ENCODE peak calls at places on chromosomes 3 and 15, in four cellular contexts. N is dorsolateral prefrontal cortex, Y is AG04450, K is astrocyte of the spinal cord. T is an unnamed sample.

GRCh38 chr3:98986073-98986472 is 84.6 kb upstream of the DCBLD2 start:
- DNase-seq in K (peak; percentile 87), Y (peak; percentile 91), N (no peak), T (peak; percentile 90)

GRCh38 chr3:72595927-72596610 is 252.2 kb downstream of the SHQ1 start:
- DNase-seq in N (no peak), K (no peak), Y (no peak), T (no peak)

GRCh38 chr3:134765468-134765867 is 29.6 kb upstream of the EPHB1 start:
- DNase-seq in N (no peak), K (no peak), Y (no peak), T (no peak)

GRCh38 chr15:27123808-27124207 is 152.8 kb downstream of the GABRG3 start:
- DNase-seq in N (no peak), Y (no peak), K (no peak), T (no peak)

GRCh38 chr15:31278544-31279220 is 48.0 kb upstream of the KLF13 start:
- DNase-seq in Y (no peak), N (no peak), K (no peak), T (no peak)

GRCh38 chr3:108430540-108430939 is 79.9 kb downstream of the MYH15 start:
- DNase-seq in K (peak; percentile 39), Y (no peak), N (no peak), T (no peak)

GRCh38 chr15:41207687-41208448 is 22.7 kb downstream of the EXD1 start:
- DNase-seq in K (peak; percentile 11), Y (peak; percentile 37), N (no peak), T (no peak)

GRCh38 chr3:194447161-194447560 is 39.6 kb downstream of the ATP13A3 start:
- DNase-seq in Y (no peak), N (no peak), K (no peak), T (no peak)

GRCh38 chr3:138114431-138114918 is 933 bp downstream of the DZIP1L start:
- DNase-seq in K (peak; percentile 39), N (no peak), Y (no peak), T (no peak)

GRCh38 chr3:10366681-10367101 is 45.8 kb upstream of the SEC13 start:
- DNase-seq in N (peak; percentile 45), K (peak; percentile 100), Y (peak; percentile 97), T (peak; percentile 86)

GRCh38 chr3:38003371-38003816 is 12.8 kb downstream of the VILL start:
- DNase-seq in K (peak; percentile 47), N (peak; percentile 85), Y (no peak), T (no peak)

DNA sequence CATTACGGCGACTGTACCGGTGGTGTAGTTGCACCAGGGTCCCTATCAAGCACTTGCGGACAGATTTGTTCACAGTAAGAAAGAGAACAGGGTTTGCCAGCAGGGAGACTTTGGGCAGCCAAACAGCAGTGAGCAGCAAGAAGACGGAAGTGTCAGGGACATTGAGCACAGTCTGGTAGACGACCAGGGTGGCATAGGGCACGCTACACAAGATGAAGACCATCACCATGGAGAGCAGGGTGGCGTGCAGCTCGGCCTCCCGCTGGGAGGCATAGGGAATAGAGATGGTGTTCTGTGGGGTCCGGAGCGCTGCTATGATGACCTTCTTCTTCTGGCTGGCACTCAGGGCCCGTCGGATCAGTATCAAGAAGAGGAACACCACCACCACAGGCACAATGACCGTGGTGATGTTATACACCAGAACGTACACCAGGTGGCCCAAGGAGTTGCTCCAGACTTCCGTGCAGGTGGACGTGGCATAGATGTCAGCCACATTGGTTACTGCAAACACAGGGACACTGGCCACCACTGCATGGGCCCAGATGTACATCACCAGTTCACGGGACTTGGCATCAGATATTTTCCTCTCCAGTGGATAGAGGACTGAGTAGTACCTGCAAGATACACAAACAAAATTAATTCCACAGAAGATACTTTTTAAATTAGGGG is 19.1 kb upstream of the FSIP1 start:
- DNase-seq in N (no peak), K (no peak), Y (no peak), T (no peak)
- TF ChIP-seq CTCF in N (peak; percentile 12), K (peak; percentile 42), Y (peak; percentile 31), T (peak; percentile 47)

DNA sequence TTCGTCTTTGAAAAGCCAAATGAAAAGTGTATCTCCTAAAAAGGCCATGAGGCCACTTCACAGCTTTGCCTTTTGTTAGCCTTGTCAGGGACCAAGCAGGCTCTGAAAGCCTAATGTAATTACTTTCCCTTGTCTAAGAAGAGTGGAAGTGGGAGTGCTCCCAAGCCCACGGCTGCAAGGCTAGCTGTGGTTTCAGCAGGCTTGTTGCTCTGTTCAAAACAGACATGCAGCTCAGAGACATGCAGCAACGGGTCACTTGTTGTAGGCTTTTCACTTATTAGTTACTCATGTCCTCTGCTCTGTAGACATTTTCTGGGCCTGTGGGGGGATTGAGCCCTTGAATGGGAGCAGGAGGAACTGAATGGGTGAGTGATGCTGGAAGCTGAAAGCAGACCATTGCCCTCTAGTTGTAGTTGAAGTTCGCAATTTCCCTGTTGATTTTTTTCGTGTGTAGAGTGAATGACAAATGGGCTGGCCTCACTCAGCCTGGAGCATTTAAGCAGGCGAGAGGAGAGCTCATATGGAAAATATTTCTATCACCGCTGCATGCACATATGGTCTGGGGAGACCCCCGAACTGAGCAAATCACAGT is 261.9 kb upstream of the NR2E3 start:
- DNase-seq in Y (no peak), N (no peak), K (no peak), T (no peak)
- H3K4me3 ChIP-seq in Y (no peak overlapping the region), N (peak overlapping the region; percentile 24), K (no peak overlapping the region), T (no peak overlapping the region)

GRCh38 chr3:52907497-52907896 is 10.1 kb upstream of the STIMATE start:
- DNase-seq in N (no peak), Y (no peak), K (no peak), T (no peak)
- TF ChIP-seq CTCF in N (no peak), Y (peak; percentile 22), K (no peak), T (no peak)

DNA sequence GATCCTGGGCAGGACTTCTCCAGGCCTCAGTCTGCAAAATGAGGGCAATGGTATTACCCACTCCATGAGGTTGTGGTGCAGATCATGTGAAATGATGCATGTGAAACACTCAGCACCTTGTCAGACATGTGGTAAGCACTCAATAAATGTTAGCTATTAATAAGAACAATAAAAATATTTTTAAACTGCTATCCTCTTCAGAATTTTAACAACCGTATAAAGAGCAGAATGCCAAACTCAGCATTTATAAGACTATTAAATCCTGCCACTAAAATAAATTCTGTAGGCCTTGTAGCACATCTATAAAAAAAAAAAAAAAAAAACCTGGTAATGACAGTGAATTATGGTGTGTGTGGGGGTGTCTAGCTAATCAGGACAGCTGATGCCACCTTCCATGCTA is 213.9 kb upstream of the UMPS start:
- DNase-seq in K (no peak), N (no peak), Y (no peak), T (no peak)
- H3K4me3 ChIP-seq in K (no peak overlapping the region), N (no peak overlapping the region), Y (no peak overlapping the region), T (no peak overlapping the region)

DNA sequence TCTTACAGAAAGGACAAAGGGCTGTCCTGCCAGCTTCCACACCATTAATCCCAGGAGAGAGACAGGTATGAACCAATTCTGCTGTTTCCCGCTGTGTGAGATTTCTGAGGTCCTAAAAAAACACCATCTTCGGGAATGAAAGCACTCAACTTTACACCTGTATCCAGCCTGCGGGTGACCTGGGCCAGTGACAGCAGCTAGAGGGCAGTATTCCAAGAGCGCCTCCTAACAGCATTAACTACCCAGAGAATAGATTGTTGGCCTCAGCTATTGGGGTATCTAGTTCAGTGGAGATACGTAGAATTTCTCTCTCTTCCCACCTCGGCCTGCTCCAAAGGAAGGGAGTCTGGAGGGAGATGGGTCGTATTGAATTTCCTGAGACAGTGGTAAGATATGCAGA is 55.1 kb downstream of the WDR76 start:
- DNase-seq in N (no peak), K (no peak), Y (no peak), T (no peak)
- TF ChIP-seq CTCF in N (peak; percentile 38), K (peak; percentile 60), Y (peak; percentile 49), T (peak; percentile 65)

T was measured in HFF-Myc.